ENCODE peak calls at places on chromosomes 11 and 22, in ten cellular contexts. One of them, this sample, is unnamed.

GRCh38 chr11:6625156-6625831 is 6.1 kb upstream of the TPP1 start:
- DNase-seq in astrocyte of the cerebellum: no peak
- DNase-seq in smooth muscle cell of the brain vasculature: no peak
- DNase-seq in endodermal cell: no peak
- DNase-seq in stimulated activated CD4-positive, alpha-beta T cell treated with anti-CD3 and anti-CD28 coated beads, Interleukin-15, amount 100 ng/mL, for 1 hour: no peak
- DNase-seq in cardiac fibroblast: no peak
- DNase-seq in GF-D8: no peak
- DNase-seq in T-helper 2 cell: no peak
- DNase-seq in endothelial cell of umbilical vein: no peak
- DNase-seq in activated CD4-positive, alpha-beta T cell treated with anti-CD3 and anti-CD28 coated beads, Interleukin-2, amount 10 ng/mL, durations not matched to agents 24 days and 14 days: no peak
- DNase-seq in this sample: no peak

GRCh38 chr11:91265946-91266345 is 958.7 kb upstream of the FAT3 start:
- DNase-seq in astrocyte of the cerebellum: no peak
- DNase-seq in smooth muscle cell of the brain vasculature: no peak
- DNase-seq in endodermal cell: no peak
- DNase-seq in stimulated activated CD4-positive, alpha-beta T cell treated with anti-CD3 and anti-CD28 coated beads, Interleukin-15, amount 100 ng/mL, for 1 hour: no peak
- DNase-seq in cardiac fibroblast: peak; percentile 1
- DNase-seq in GF-D8: no peak
- DNase-seq in T-helper 2 cell: no peak
- DNase-seq in endothelial cell of umbilical vein: no peak
- DNase-seq in activated CD4-positive, alpha-beta T cell treated with anti-CD3 and anti-CD28 coated beads, Interleukin-2, amount 10 ng/mL, durations not matched to agents 24 days and 14 days: no peak
- DNase-seq in this sample: no peak

GRCh38 chr11:23976369-23976768 is 520.5 kb upstream of the LUZP2 start:
- DNase-seq in astrocyte of the cerebellum: no peak
- DNase-seq in smooth muscle cell of the brain vasculature: no peak
- DNase-seq in endodermal cell: no peak
- DNase-seq in stimulated activated CD4-positive, alpha-beta T cell treated with anti-CD3 and anti-CD28 coated beads, Interleukin-15, amount 100 ng/mL, for 1 hour: no peak
- DNase-seq in cardiac fibroblast: peak; percentile 56
- DNase-seq in GF-D8: no peak
- DNase-seq in T-helper 2 cell: no peak
- DNase-seq in endothelial cell of umbilical vein: no peak
- DNase-seq in activated CD4-positive, alpha-beta T cell treated with anti-CD3 and anti-CD28 coated beads, Interleukin-2, amount 10 ng/mL, durations not matched to agents 24 days and 14 days: no peak
- DNase-seq in this sample: no peak

GRCh38 chr22:24698266-24698926 is 76.1 kb downstream of the PIWIL3 start:
- DNase-seq in astrocyte of the cerebellum: no peak
- DNase-seq in smooth muscle cell of the brain vasculature: no peak
- DNase-seq in endodermal cell: no peak
- DNase-seq in stimulated activated CD4-positive, alpha-beta T cell treated with anti-CD3 and anti-CD28 coated beads, Interleukin-15, amount 100 ng/mL, for 1 hour: no peak
- DNase-seq in cardiac fibroblast: no peak
- DNase-seq in GF-D8: no peak
- DNase-seq in T-helper 2 cell: no peak
- DNase-seq in endothelial cell of umbilical vein: no peak
- DNase-seq in activated CD4-positive, alpha-beta T cell treated with anti-CD3 and anti-CD28 coated beads, Interleukin-2, amount 10 ng/mL, durations not matched to agents 24 days and 14 days: no peak
- DNase-seq in this sample: no peak

GRCh38 chr11:114197799-114198500 is 98.2 kb upstream of the NNMT start:
- DNase-seq in astrocyte of the cerebellum: peak; percentile 98
- DNase-seq in smooth muscle cell of the brain vasculature: peak; percentile 98
- DNase-seq in endodermal cell: no peak
- DNase-seq in stimulated activated CD4-positive, alpha-beta T cell treated with anti-CD3 and anti-CD28 coated beads, Interleukin-15, amount 100 ng/mL, for 1 hour: no peak
- DNase-seq in cardiac fibroblast: peak; percentile 99
- DNase-seq in GF-D8: no peak
- DNase-seq in T-helper 2 cell: no peak
- DNase-seq in endothelial cell of umbilical vein: peak; percentile 96
- DNase-seq in activated CD4-positive, alpha-beta T cell treated with anti-CD3 and anti-CD28 coated beads, Interleukin-2, amount 10 ng/mL, durations not matched to agents 24 days and 14 days: no peak
- DNase-seq in this sample: peak; percentile 79

GRCh38 chr11:17443423-17443822 is 33.2 kb downstream of the ABCC8 start:
- DNase-seq in astrocyte of the cerebellum: no peak
- DNase-seq in smooth muscle cell of the brain vasculature: no peak
- DNase-seq in endodermal cell: no peak
- DNase-seq in stimulated activated CD4-positive, alpha-beta T cell treated with anti-CD3 and anti-CD28 coated beads, Interleukin-15, amount 100 ng/mL, for 1 hour: no peak
- DNase-seq in cardiac fibroblast: no peak
- DNase-seq in GF-D8: no peak
- DNase-seq in T-helper 2 cell: no peak
- DNase-seq in endothelial cell of umbilical vein: no peak
- DNase-seq in activated CD4-positive, alpha-beta T cell treated with anti-CD3 and anti-CD28 coated beads, Interleukin-2, amount 10 ng/mL, durations not matched to agents 24 days and 14 days: no peak
- DNase-seq in this sample: no peak

GRCh38 chr11:66328307-66329144 is 7.7 kb downstream of the RIN1 start:
- DNase-seq in astrocyte of the cerebellum: no peak
- DNase-seq in smooth muscle cell of the brain vasculature: no peak
- DNase-seq in endodermal cell: peak; percentile 96
- DNase-seq in stimulated activated CD4-positive, alpha-beta T cell treated with anti-CD3 and anti-CD28 coated beads, Interleukin-15, amount 100 ng/mL, for 1 hour: peak; percentile 68
- DNase-seq in cardiac fibroblast: peak; percentile 82
- DNase-seq in GF-D8: peak; percentile 53
- DNase-seq in T-helper 2 cell: peak; percentile 77
- DNase-seq in endothelial cell of umbilical vein: peak; percentile 67
- DNase-seq in activated CD4-positive, alpha-beta T cell treated with anti-CD3 and anti-CD28 coated beads, Interleukin-2, amount 10 ng/mL, durations not matched to agents 24 days and 14 days: peak; percentile 94
- DNase-seq in this sample: no peak

GRCh38 chr22:38107692-38108515 is 2.6 kb downstream of the BAIAP2L2 start:
- DNase-seq in astrocyte of the cerebellum: no peak
- DNase-seq in smooth muscle cell of the brain vasculature: no peak
- DNase-seq in endodermal cell: no peak
- DNase-seq in stimulated activated CD4-positive, alpha-beta T cell treated with anti-CD3 and anti-CD28 coated beads, Interleukin-15, amount 100 ng/mL, for 1 hour: no peak
- DNase-seq in cardiac fibroblast: no peak
- DNase-seq in GF-D8: no peak
- DNase-seq in T-helper 2 cell: no peak
- DNase-seq in endothelial cell of umbilical vein: no peak
- DNase-seq in activated CD4-positive, alpha-beta T cell treated with anti-CD3 and anti-CD28 coated beads, Interleukin-2, amount 10 ng/mL, durations not matched to agents 24 days and 14 days: no peak
- DNase-seq in this sample: no peak

GRCh38 chr22:35023692-35024363 is 42.1 kb upstream of the ISX start:
- DNase-seq in astrocyte of the cerebellum: no peak
- DNase-seq in smooth muscle cell of the brain vasculature: no peak
- DNase-seq in endodermal cell: peak; percentile 97
- DNase-seq in stimulated activated CD4-positive, alpha-beta T cell treated with anti-CD3 and anti-CD28 coated beads, Interleukin-15, amount 100 ng/mL, for 1 hour: no peak
- DNase-seq in cardiac fibroblast: peak; percentile 43
- DNase-seq in GF-D8: no peak
- DNase-seq in T-helper 2 cell: no peak
- DNase-seq in endothelial cell of umbilical vein: no peak
- DNase-seq in activated CD4-positive, alpha-beta T cell treated with anti-CD3 and anti-CD28 coated beads, Interleukin-2, amount 10 ng/mL, durations not matched to agents 24 days and 14 days: peak; percentile 90
- DNase-seq in this sample: no peak

GRCh38 chr11:85844439-85845051 is 10.6 kb upstream of the CCDC83 start:
- DNase-seq in astrocyte of the cerebellum: no peak
- DNase-seq in smooth muscle cell of the brain vasculature: no peak
- DNase-seq in endodermal cell: no peak
- DNase-seq in stimulated activated CD4-positive, alpha-beta T cell treated with anti-CD3 and anti-CD28 coated beads, Interleukin-15, amount 100 ng/mL, for 1 hour: no peak
- DNase-seq in cardiac fibroblast: no peak
- DNase-seq in GF-D8: no peak
- DNase-seq in T-helper 2 cell: no peak
- DNase-seq in endothelial cell of umbilical vein: no peak
- DNase-seq in activated CD4-positive, alpha-beta T cell treated with anti-CD3 and anti-CD28 coated beads, Interleukin-2, amount 10 ng/mL, durations not matched to agents 24 days and 14 days: no peak
- DNase-seq in this sample: no peak

GRCh38 chr11:124643605-124644425 is 21.2 kb downstream of the TBRG1 start:
- DNase-seq in astrocyte of the cerebellum: peak; percentile 73
- DNase-seq in smooth muscle cell of the brain vasculature: no peak
- DNase-seq in endodermal cell: no peak
- DNase-seq in stimulated activated CD4-positive, alpha-beta T cell treated with anti-CD3 and anti-CD28 coated beads, Interleukin-15, amount 100 ng/mL, for 1 hour: no peak
- DNase-seq in cardiac fibroblast: peak; percentile 87
- DNase-seq in GF-D8: peak; percentile 97
- DNase-seq in T-helper 2 cell: no peak
- DNase-seq in endothelial cell of umbilical vein: peak; percentile 85
- DNase-seq in activated CD4-positive, alpha-beta T cell treated with anti-CD3 and anti-CD28 coated beads, Interleukin-2, amount 10 ng/mL, durations not matched to agents 24 days and 14 days: no peak
- DNase-seq in this sample: peak; percentile 57

GRCh38 chr22:36423461-36424404 is 36.0 kb upstream of the MYH9 start:
- DNase-seq in astrocyte of the cerebellum: no peak
- DNase-seq in smooth muscle cell of the brain vasculature: no peak
- DNase-seq in endodermal cell: no peak
- DNase-seq in stimulated activated CD4-positive, alpha-beta T cell treated with anti-CD3 and anti-CD28 coated beads, Interleukin-15, amount 100 ng/mL, for 1 hour: no peak
- DNase-seq in cardiac fibroblast: peak; percentile 61
- DNase-seq in GF-D8: peak; percentile 83
- DNase-seq in T-helper 2 cell: no peak
- DNase-seq in endothelial cell of umbilical vein: no peak
- DNase-seq in activated CD4-positive, alpha-beta T cell treated with anti-CD3 and anti-CD28 coated beads, Interleukin-2, amount 10 ng/mL, durations not matched to agents 24 days and 14 days: no peak
- DNase-seq in this sample: no peak

GRCh38 chr11:123434262-123434661 is 4.2 kb downstream of the GRAMD1B start:
- DNase-seq in astrocyte of the cerebellum: no peak
- DNase-seq in smooth muscle cell of the brain vasculature: no peak
- DNase-seq in endodermal cell: peak; percentile 82
- DNase-seq in stimulated activated CD4-positive, alpha-beta T cell treated with anti-CD3 and anti-CD28 coated beads, Interleukin-15, amount 100 ng/mL, for 1 hour: no peak
- DNase-seq in cardiac fibroblast: no peak
- DNase-seq in GF-D8: no peak
- DNase-seq in T-helper 2 cell: no peak
- DNase-seq in endothelial cell of umbilical vein: peak; percentile 25
- DNase-seq in activated CD4-positive, alpha-beta T cell treated with anti-CD3 and anti-CD28 coated beads, Interleukin-2, amount 10 ng/mL, durations not matched to agents 24 days and 14 days: peak; percentile 84
- DNase-seq in this sample: no peak

GRCh38 chr11:4134844-4135243 is 40.2 kb downstream of the RRM1 start:
- DNase-seq in astrocyte of the cerebellum: peak; percentile 12
- DNase-seq in smooth muscle cell of the brain vasculature: no peak
- DNase-seq in endodermal cell: no peak
- DNase-seq in stimulated activated CD4-positive, alpha-beta T cell treated with anti-CD3 and anti-CD28 coated beads, Interleukin-15, amount 100 ng/mL, for 1 hour: no peak
- DNase-seq in cardiac fibroblast: peak; percentile 14
- DNase-seq in GF-D8: no peak
- DNase-seq in T-helper 2 cell: no peak
- DNase-seq in endothelial cell of umbilical vein: peak; percentile 79
- DNase-seq in activated CD4-positive, alpha-beta T cell treated with anti-CD3 and anti-CD28 coated beads, Interleukin-2, amount 10 ng/mL, durations not matched to agents 24 days and 14 days: no peak
- DNase-seq in this sample: peak; percentile 48

GRCh38 chr11:102240502-102240901 is 76.8 kb upstream of the BIRC3 start:
- DNase-seq in astrocyte of the cerebellum: peak; percentile 82
- DNase-seq in smooth muscle cell of the brain vasculature: no peak
- DNase-seq in endodermal cell: no peak
- DNase-seq in stimulated activated CD4-positive, alpha-beta T cell treated with anti-CD3 and anti-CD28 coated beads, Interleukin-15, amount 100 ng/mL, for 1 hour: no peak
- DNase-seq in cardiac fibroblast: peak; percentile 54
- DNase-seq in GF-D8: no peak
- DNase-seq in T-helper 2 cell: no peak
- DNase-seq in endothelial cell of umbilical vein: no peak
- DNase-seq in activated CD4-positive, alpha-beta T cell treated with anti-CD3 and anti-CD28 coated beads, Interleukin-2, amount 10 ng/mL, durations not matched to agents 24 days and 14 days: no peak
- DNase-seq in this sample: no peak

GRCh38 chr11:74847895-74848294 is 99.2 kb downstream of the RNF169 start:
- DNase-seq in astrocyte of the cerebellum: no peak
- DNase-seq in smooth muscle cell of the brain vasculature: no peak
- DNase-seq in endodermal cell: no peak
- DNase-seq in stimulated activated CD4-positive, alpha-beta T cell treated with anti-CD3 and anti-CD28 coated beads, Interleukin-15, amount 100 ng/mL, for 1 hour: no peak
- DNase-seq in cardiac fibroblast: no peak
- DNase-seq in GF-D8: no peak
- DNase-seq in T-helper 2 cell: no peak
- DNase-seq in endothelial cell of umbilical vein: no peak
- DNase-seq in activated CD4-positive, alpha-beta T cell treated with anti-CD3 and anti-CD28 coated beads, Interleukin-2, amount 10 ng/mL, durations not matched to agents 24 days and 14 days: no peak
- DNase-seq in this sample: no peak

GRCh38 chr11:46347637-46348311 is 511 bp downstream of the DGKZ start:
- DNase-seq in astrocyte of the cerebellum: no peak
- DNase-seq in smooth muscle cell of the brain vasculature: no peak
- DNase-seq in endodermal cell: peak; percentile 60
- DNase-seq in stimulated activated CD4-positive, alpha-beta T cell treated with anti-CD3 and anti-CD28 coated beads, Interleukin-15, amount 100 ng/mL, for 1 hour: no peak
- DNase-seq in cardiac fibroblast: no peak
- DNase-seq in GF-D8: no peak
- DNase-seq in T-helper 2 cell: no peak
- DNase-seq in endothelial cell of umbilical vein: no peak
- DNase-seq in activated CD4-positive, alpha-beta T cell treated with anti-CD3 and anti-CD28 coated beads, Interleukin-2, amount 10 ng/mL, durations not matched to agents 24 days and 14 days: peak; percentile 71
- DNase-seq in this sample: no peak

GRCh38 chr11:6249822-6250555 is 9.6 kb upstream of the CCKBR start:
- DNase-seq in astrocyte of the cerebellum: peak; percentile 31
- DNase-seq in smooth muscle cell of the brain vasculature: no peak
- DNase-seq in endodermal cell: peak; percentile 81
- DNase-seq in stimulated activated CD4-positive, alpha-beta T cell treated with anti-CD3 and anti-CD28 coated beads, Interleukin-15, amount 100 ng/mL, for 1 hour: no peak
- DNase-seq in cardiac fibroblast: peak; percentile 95
- DNase-seq in GF-D8: no peak
- DNase-seq in T-helper 2 cell: no peak
- DNase-seq in endothelial cell of umbilical vein: peak; percentile 83
- DNase-seq in activated CD4-positive, alpha-beta T cell treated with anti-CD3 and anti-CD28 coated beads, Interleukin-2, amount 10 ng/mL, durations not matched to agents 24 days and 14 days: no peak
- DNase-seq in this sample: peak; percentile 57

GRCh38 chr22:42343136-42343484 is 72.7 kb upstream of the TCF20 start:
- DNase-seq in astrocyte of the cerebellum: no peak
- DNase-seq in smooth muscle cell of the brain vasculature: no peak
- DNase-seq in endodermal cell: no peak
- DNase-seq in stimulated activated CD4-positive, alpha-beta T cell treated with anti-CD3 and anti-CD28 coated beads, Interleukin-15, amount 100 ng/mL, for 1 hour: no peak
- DNase-seq in cardiac fibroblast: no peak
- DNase-seq in GF-D8: no peak
- DNase-seq in T-helper 2 cell: no peak
- DNase-seq in endothelial cell of umbilical vein: no peak
- DNase-seq in activated CD4-positive, alpha-beta T cell treated with anti-CD3 and anti-CD28 coated beads, Interleukin-2, amount 10 ng/mL, durations not matched to agents 24 days and 14 days: peak; percentile 63
- DNase-seq in this sample: no peak

GRCh38 chr11:5928811-5929210 is 13.2 kb upstream of the OR56A3 start:
- DNase-seq in astrocyte of the cerebellum: no peak
- DNase-seq in smooth muscle cell of the brain vasculature: no peak
- DNase-seq in endodermal cell: no peak
- DNase-seq in stimulated activated CD4-positive, alpha-beta T cell treated with anti-CD3 and anti-CD28 coated beads, Interleukin-15, amount 100 ng/mL, for 1 hour: no peak
- DNase-seq in cardiac fibroblast: no peak
- DNase-seq in GF-D8: no peak
- DNase-seq in T-helper 2 cell: no peak
- DNase-seq in endothelial cell of umbilical vein: no peak
- DNase-seq in activated CD4-positive, alpha-beta T cell treated with anti-CD3 and anti-CD28 coated beads, Interleukin-2, amount 10 ng/mL, durations not matched to agents 24 days and 14 days: no peak
- DNase-seq in this sample: no peak

GRCh38 chr11:58055806-58056401 is 25.2 kb downstream of the OR6Q1 start:
- DNase-seq in astrocyte of the cerebellum: no peak
- DNase-seq in smooth muscle cell of the brain vasculature: no peak
- DNase-seq in endodermal cell: no peak
- DNase-seq in stimulated activated CD4-positive, alpha-beta T cell treated with anti-CD3 and anti-CD28 coated beads, Interleukin-15, amount 100 ng/mL, for 1 hour: no peak
- DNase-seq in cardiac fibroblast: no peak
- DNase-seq in GF-D8: no peak
- DNase-seq in T-helper 2 cell: no peak
- DNase-seq in endothelial cell of umbilical vein: no peak
- DNase-seq in activated CD4-positive, alpha-beta T cell treated with anti-CD3 and anti-CD28 coated beads, Interleukin-2, amount 10 ng/mL, durations not matched to agents 24 days and 14 days: no peak
- DNase-seq in this sample: no peak

GRCh38 chr22:40107756-40108437 is 69.8 kb upstream of the TNRC6B start:
- DNase-seq in astrocyte of the cerebellum: no peak
- DNase-seq in smooth muscle cell of the brain vasculature: no peak
- DNase-seq in endodermal cell: no peak
- DNase-seq in stimulated activated CD4-positive, alpha-beta T cell treated with anti-CD3 and anti-CD28 coated beads, Interleukin-15, amount 100 ng/mL, for 1 hour: no peak
- DNase-seq in cardiac fibroblast: peak; percentile 47
- DNase-seq in GF-D8: peak; percentile 37
- DNase-seq in T-helper 2 cell: no peak
- DNase-seq in endothelial cell of umbilical vein: no peak
- DNase-seq in activated CD4-positive, alpha-beta T cell treated with anti-CD3 and anti-CD28 coated beads, Interleukin-2, amount 10 ng/mL, durations not matched to agents 24 days and 14 days: peak; percentile 79
- DNase-seq in this sample: no peak

GRCh38 chr11:63670738-63671321 is 346 bp downstream of the ATL3 start:
- DNase-seq in astrocyte of the cerebellum: no peak
- DNase-seq in smooth muscle cell of the brain vasculature: no peak
- DNase-seq in endodermal cell: peak; percentile 84
- DNase-seq in stimulated activated CD4-positive, alpha-beta T cell treated with anti-CD3 and anti-CD28 coated beads, Interleukin-15, amount 100 ng/mL, for 1 hour: peak; percentile 11
- DNase-seq in cardiac fibroblast: peak; percentile 55
- DNase-seq in GF-D8: peak; percentile 39
- DNase-seq in T-helper 2 cell: no peak
- DNase-seq in endothelial cell of umbilical vein: no peak
- DNase-seq in activated CD4-positive, alpha-beta T cell treated with anti-CD3 and anti-CD28 coated beads, Interleukin-2, amount 10 ng/mL, durations not matched to agents 24 days and 14 days: peak; percentile 81
- DNase-seq in this sample: no peak

GRCh38 chr11:106397787-106398355 is 320.4 kb downstream of the AASDHPPT start:
- DNase-seq in astrocyte of the cerebellum: no peak
- DNase-seq in smooth muscle cell of the brain vasculature: no peak
- DNase-seq in endodermal cell: no peak
- DNase-seq in stimulated activated CD4-positive, alpha-beta T cell treated with anti-CD3 and anti-CD28 coated beads, Interleukin-15, amount 100 ng/mL, for 1 hour: no peak
- DNase-seq in cardiac fibroblast: no peak
- DNase-seq in GF-D8: no peak
- DNase-seq in T-helper 2 cell: no peak
- DNase-seq in endothelial cell of umbilical vein: no peak
- DNase-seq in activated CD4-positive, alpha-beta T cell treated with anti-CD3 and anti-CD28 coated beads, Interleukin-2, amount 10 ng/mL, durations not matched to agents 24 days and 14 days: no peak
- DNase-seq in this sample: no peak

GRCh38 chr22:23179381-23180294 is 671 bp upstream of the BCR start:
- DNase-seq in astrocyte of the cerebellum: no peak
- DNase-seq in smooth muscle cell of the brain vasculature: no peak
- DNase-seq in endodermal cell: peak; percentile 65
- DNase-seq in stimulated activated CD4-positive, alpha-beta T cell treated with anti-CD3 and anti-CD28 coated beads, Interleukin-15, amount 100 ng/mL, for 1 hour: no peak
- DNase-seq in cardiac fibroblast: no peak
- DNase-seq in GF-D8: no peak
- DNase-seq in T-helper 2 cell: no peak
- DNase-seq in endothelial cell of umbilical vein: peak; percentile 50
- DNase-seq in activated CD4-positive, alpha-beta T cell treated with anti-CD3 and anti-CD28 coated beads, Interleukin-2, amount 10 ng/mL, durations not matched to agents 24 days and 14 days: peak; percentile 67
- DNase-seq in this sample: no peak

GRCh38 chr11:123454060-123454651 is 24.1 kb downstream of the GRAMD1B start:
- DNase-seq in astrocyte of the cerebellum: no peak
- DNase-seq in smooth muscle cell of the brain vasculature: no peak
- DNase-seq in endodermal cell: no peak
- DNase-seq in stimulated activated CD4-positive, alpha-beta T cell treated with anti-CD3 and anti-CD28 coated beads, Interleukin-15, amount 100 ng/mL, for 1 hour: peak; percentile 12
- DNase-seq in cardiac fibroblast: peak; percentile 67
- DNase-seq in GF-D8: peak; percentile 81
- DNase-seq in T-helper 2 cell: peak; percentile 69
- DNase-seq in endothelial cell of umbilical vein: peak; percentile 26
- DNase-seq in activated CD4-positive, alpha-beta T cell treated with anti-CD3 and anti-CD28 coated beads, Interleukin-2, amount 10 ng/mL, durations not matched to agents 24 days and 14 days: peak; percentile 91
- DNase-seq in this sample: no peak

GRCh38 chr22:23769321-23769965 is 1.7 kb upstream of the CHCHD10 start:
- DNase-seq in astrocyte of the cerebellum: no peak
- DNase-seq in smooth muscle cell of the brain vasculature: no peak
- DNase-seq in endodermal cell: no peak
- DNase-seq in stimulated activated CD4-positive, alpha-beta T cell treated with anti-CD3 and anti-CD28 coated beads, Interleukin-15, amount 100 ng/mL, for 1 hour: no peak
- DNase-seq in cardiac fibroblast: no peak
- DNase-seq in GF-D8: no peak
- DNase-seq in T-helper 2 cell: no peak
- DNase-seq in endothelial cell of umbilical vein: no peak
- DNase-seq in activated CD4-positive, alpha-beta T cell treated with anti-CD3 and anti-CD28 coated beads, Interleukin-2, amount 10 ng/mL, durations not matched to agents 24 days and 14 days: no peak
- DNase-seq in this sample: no peak

GRCh38 chr11:116887909-116888556 is 50.6 kb upstream of the APOA1 start:
- DNase-seq in astrocyte of the cerebellum: no peak
- DNase-seq in smooth muscle cell of the brain vasculature: peak; percentile 24
- DNase-seq in endodermal cell: no peak
- DNase-seq in stimulated activated CD4-positive, alpha-beta T cell treated with anti-CD3 and anti-CD28 coated beads, Interleukin-15, amount 100 ng/mL, for 1 hour: no peak
- DNase-seq in cardiac fibroblast: peak; percentile 68
- DNase-seq in GF-D8: no peak
- DNase-seq in T-helper 2 cell: no peak
- DNase-seq in endothelial cell of umbilical vein: no peak
- DNase-seq in activated CD4-positive, alpha-beta T cell treated with anti-CD3 and anti-CD28 coated beads, Interleukin-2, amount 10 ng/mL, durations not matched to agents 24 days and 14 days: no peak
- DNase-seq in this sample: no peak